ENCODE peak calls at places on chromosomes 12 and 14, in four cellular contexts. One of them, this sample, is unnamed.

GRCh38 chr12:59066445-59066844 is 146.1 kb upstream of the LRIG3 start:
- DNase-seq in dorsolateral prefrontal cortex: no peak
- DNase-seq in heart right ventricle: no peak
- DNase-seq in prostate gland: no peak
- DNase-seq in this sample: no peak

GRCh38 chr12:64780531-64781373 is 21.5 kb upstream of the GNS start:
- DNase-seq in dorsolateral prefrontal cortex: peak
- DNase-seq in heart right ventricle: peak
- DNase-seq in prostate gland: peak
- DNase-seq in this sample: peak

GRCh38 chr12:92248977-92249376 is 103.3 kb upstream of the BTG1 start:
- DNase-seq in dorsolateral prefrontal cortex: no peak
- DNase-seq in heart right ventricle: no peak
- DNase-seq in prostate gland: peak
- DNase-seq in this sample: no peak

GRCh38 chr12:22286569-22286968 is 47.9 kb downstream of the ST8SIA1 start:
- DNase-seq in dorsolateral prefrontal cortex: no peak
- DNase-seq in heart right ventricle: no peak
- DNase-seq in prostate gland: no peak
- DNase-seq in this sample: no peak

GRCh38 chr12:11832100-11832499 is 182.6 kb downstream of the ETV6 start:
- DNase-seq in dorsolateral prefrontal cortex: no peak
- DNase-seq in heart right ventricle: no peak
- DNase-seq in prostate gland: no peak
- DNase-seq in this sample: no peak

GRCh38 chr14:29553427-29553826 is 374.2 kb downstream of the PRKD1 start:
- DNase-seq in dorsolateral prefrontal cortex: no peak
- DNase-seq in heart right ventricle: no peak
- DNase-seq in prostate gland: no peak
- DNase-seq in this sample: no peak

GRCh38 chr12:42023733-42024494 is 120.8 kb downstream of the GXYLT1 start:
- DNase-seq in dorsolateral prefrontal cortex: peak
- DNase-seq in heart right ventricle: peak
- DNase-seq in prostate gland: peak
- DNase-seq in this sample: peak

GRCh38 chr12:21392384-21392783 is 19.7 kb downstream of the IAPP start:
- DNase-seq in dorsolateral prefrontal cortex: no peak
- DNase-seq in heart right ventricle: no peak
- DNase-seq in prostate gland: no peak
- DNase-seq in this sample: no peak

GRCh38 chr14:33402604-33403003 is 463.9 kb downstream of the NPAS3 start:
- DNase-seq in dorsolateral prefrontal cortex: no peak
- DNase-seq in heart right ventricle: peak
- DNase-seq in prostate gland: no peak
- DNase-seq in this sample: peak

GRCh38 chr12:125228519-125229260 is 163.5 kb downstream of the AACS start:
- DNase-seq in dorsolateral prefrontal cortex: peak
- DNase-seq in heart right ventricle: no peak
- DNase-seq in prostate gland: no peak
- DNase-seq in this sample: no peak

GRCh38 chr14:31568151-31568550 is 6.9 kb downstream of the NUBPL start:
- DNase-seq in dorsolateral prefrontal cortex: no peak
- DNase-seq in heart right ventricle: no peak
- DNase-seq in prostate gland: no peak
- DNase-seq in this sample: no peak

GRCh38 chr12:66984962-66985361 is 284.2 kb upstream of the CAND1 start:
- DNase-seq in dorsolateral prefrontal cortex: no peak
- DNase-seq in heart right ventricle: no peak
- DNase-seq in prostate gland: peak
- DNase-seq in this sample: no peak

GRCh38 chr14:62185078-62185477 is 422.9 kb downstream of the SNAPC1 start:
- DNase-seq in dorsolateral prefrontal cortex: no peak
- DNase-seq in heart right ventricle: no peak
- DNase-seq in prostate gland: no peak
- DNase-seq in this sample: no peak

GRCh38 chr14:99430491-99430890 is 50.2 kb downstream of the SETD3 start:
- DNase-seq in dorsolateral prefrontal cortex: no peak
- DNase-seq in heart right ventricle: no peak
- DNase-seq in prostate gland: no peak
- DNase-seq in this sample: no peak

GRCh38 chr12:120267736-120268135 is 2.2 kb upstream of the PXN start:
- DNase-seq in dorsolateral prefrontal cortex: no peak
- DNase-seq in heart right ventricle: no peak
- DNase-seq in prostate gland: no peak
- DNase-seq in this sample: peak

GRCh38 chr12:45989857-45990467 is 412 bp downstream of the SCAF11 start:
- DNase-seq in dorsolateral prefrontal cortex: peak
- DNase-seq in heart right ventricle: peak
- DNase-seq in prostate gland: peak
- DNase-seq in this sample: no peak

GRCh38 chr12:56935157-56935556 is 949 bp upstream of the SDR9C7 start:
- DNase-seq in dorsolateral prefrontal cortex: no peak
- DNase-seq in heart right ventricle: no peak
- DNase-seq in prostate gland: no peak
- DNase-seq in this sample: no peak

GRCh38 chr12:30450872-30451271 is 244.8 kb downstream of the IPO8 start:
- DNase-seq in dorsolateral prefrontal cortex: no peak
- DNase-seq in heart right ventricle: no peak
- DNase-seq in prostate gland: no peak
- DNase-seq in this sample: no peak

GRCh38 chr12:115916910-115917668 is 360.4 kb downstream of the MED13L start:
- DNase-seq in dorsolateral prefrontal cortex: peak
- DNase-seq in heart right ventricle: peak
- DNase-seq in prostate gland: peak
- DNase-seq in this sample: peak

GRCh38 chr12:91896725-91897515 is 248.7 kb downstream of the BTG1 start:
- DNase-seq in dorsolateral prefrontal cortex: no peak
- DNase-seq in heart right ventricle: no peak
- DNase-seq in prostate gland: no peak
- DNase-seq in this sample: no peak

GRCh38 chr12:52669426-52669825 is 10.8 kb downstream of the KRT1 start:
- DNase-seq in dorsolateral prefrontal cortex: no peak
- DNase-seq in heart right ventricle: no peak
- DNase-seq in prostate gland: no peak
- DNase-seq in this sample: no peak

GRCh38 chr12:30582943-30583342 is 112.7 kb downstream of the IPO8 start:
- DNase-seq in dorsolateral prefrontal cortex: no peak
- DNase-seq in heart right ventricle: no peak
- DNase-seq in prostate gland: no peak
- DNase-seq in this sample: no peak

GRCh38 chr12:78530065-78530765 is 334.4 kb upstream of the SYT1 start:
- DNase-seq in dorsolateral prefrontal cortex: no peak
- DNase-seq in heart right ventricle: no peak
- DNase-seq in prostate gland: no peak
- DNase-seq in this sample: no peak

GRCh38 chr12:108218911-108219310 is 89.8 kb downstream of the WSCD2 start:
- DNase-seq in dorsolateral prefrontal cortex: no peak
- DNase-seq in heart right ventricle: no peak
- DNase-seq in prostate gland: no peak
- DNase-seq in this sample: no peak

GRCh38 chr12:59664495-59664894 is 68.7 kb downstream of the SLC16A7 start:
- DNase-seq in dorsolateral prefrontal cortex: no peak
- DNase-seq in heart right ventricle: no peak
- DNase-seq in prostate gland: no peak
- DNase-seq in this sample: no peak

GRCh38 chr14:101025131-101025530 is 121.6 kb upstream of the RTL1 start:
- DNase-seq in dorsolateral prefrontal cortex: peak
- DNase-seq in heart right ventricle: no peak
- DNase-seq in prostate gland: no peak
- DNase-seq in this sample: no peak

GRCh38 chr14:66444271-66444987 is 41.7 kb upstream of the CCDC196 start:
- DNase-seq in dorsolateral prefrontal cortex: no peak
- DNase-seq in heart right ventricle: no peak
- DNase-seq in prostate gland: no peak
- DNase-seq in this sample: no peak

GRCh38 chr12:104485651-104486341 is 29.0 kb downstream of the CHST11 start:
- DNase-seq in dorsolateral prefrontal cortex: no peak
- DNase-seq in heart right ventricle: no peak
- DNase-seq in prostate gland: no peak
- DNase-seq in this sample: no peak

GRCh38 chr14:92990456-92991430 is 67.8 kb downstream of the CHGA start:
- DNase-seq in dorsolateral prefrontal cortex: peak
- DNase-seq in heart right ventricle: peak
- DNase-seq in prostate gland: no peak
- DNase-seq in this sample: no peak

GRCh38 chr12:91215940-91216454 is 33.4 kb upstream of the DCN start:
- DNase-seq in dorsolateral prefrontal cortex: no peak
- DNase-seq in heart right ventricle: no peak
- DNase-seq in prostate gland: no peak
- DNase-seq in this sample: no peak

GRCh38 chr12:70365648-70366518 is at the start of gene KCNMB4:
- DNase-seq in dorsolateral prefrontal cortex: peak
- DNase-seq in heart right ventricle: peak
- DNase-seq in prostate gland: peak
- DNase-seq in this sample: peak

GRCh38 chr12:129296636-129297035 is 443.4 kb downstream of the GLT1D1 start:
- DNase-seq in dorsolateral prefrontal cortex: no peak
- DNase-seq in heart right ventricle: no peak
- DNase-seq in prostate gland: no peak
- DNase-seq in this sample: no peak

GRCh38 chr12:131986361-131986760 is 36.6 kb downstream of the EP400 start:
- DNase-seq in dorsolateral prefrontal cortex: no peak
- DNase-seq in heart right ventricle: no peak
- DNase-seq in prostate gland: no peak
- DNase-seq in this sample: no peak

GRCh38 chr12:5619628-5620027 is 187.7 kb downstream of the NTF3 start:
- DNase-seq in dorsolateral prefrontal cortex: no peak
- DNase-seq in heart right ventricle: no peak
- DNase-seq in prostate gland: no peak
- DNase-seq in this sample: no peak

GRCh38 chr12:52521175-52521574 is 981 bp upstream of the KRT5 start:
- DNase-seq in dorsolateral prefrontal cortex: no peak
- DNase-seq in heart right ventricle: no peak
- DNase-seq in prostate gland: peak
- DNase-seq in this sample: peak

GRCh38 chr14:43640718-43641267 is 866.3 kb downstream of the FSCB start:
- DNase-seq in dorsolateral prefrontal cortex: no peak
- DNase-seq in heart right ventricle: no peak
- DNase-seq in prostate gland: no peak
- DNase-seq in this sample: no peak

GRCh38 chr14:73723411-73723798 is 9.2 kb upstream of the PNMA1 start:
- DNase-seq in dorsolateral prefrontal cortex: no peak
- DNase-seq in heart right ventricle: no peak
- DNase-seq in prostate gland: no peak
- DNase-seq in this sample: no peak

GRCh38 chr14:73725116-73726024 is 11.2 kb upstream of the PNMA1 start:
- DNase-seq in dorsolateral prefrontal cortex: no peak
- DNase-seq in heart right ventricle: no peak
- DNase-seq in prostate gland: no peak
- DNase-seq in this sample: no peak

GRCh38 chr14:73722581-73722980 is 8.4 kb upstream of the PNMA1 start:
- DNase-seq in dorsolateral prefrontal cortex: no peak
- DNase-seq in heart right ventricle: no peak
- DNase-seq in prostate gland: no peak
- DNase-seq in this sample: no peak

GRCh38 chr14:73724696-73725095 is 10.5 kb upstream of the PNMA1 start:
- DNase-seq in dorsolateral prefrontal cortex: no peak
- DNase-seq in heart right ventricle: no peak
- DNase-seq in prostate gland: no peak
- DNase-seq in this sample: no peak

GRCh38 chr14:73723799-73724621 is 9.8 kb upstream of the PNMA1 start:
- DNase-seq in dorsolateral prefrontal cortex: no peak
- DNase-seq in heart right ventricle: peak
- DNase-seq in prostate gland: peak
- DNase-seq in this sample: peak
- H3K27ac ChIP-seq in dorsolateral prefrontal cortex: peak
- H3K27ac ChIP-seq in heart right ventricle: peak
- H3K27ac ChIP-seq in prostate gland: peak
- H3K27ac ChIP-seq in this sample: peak

DNA sequence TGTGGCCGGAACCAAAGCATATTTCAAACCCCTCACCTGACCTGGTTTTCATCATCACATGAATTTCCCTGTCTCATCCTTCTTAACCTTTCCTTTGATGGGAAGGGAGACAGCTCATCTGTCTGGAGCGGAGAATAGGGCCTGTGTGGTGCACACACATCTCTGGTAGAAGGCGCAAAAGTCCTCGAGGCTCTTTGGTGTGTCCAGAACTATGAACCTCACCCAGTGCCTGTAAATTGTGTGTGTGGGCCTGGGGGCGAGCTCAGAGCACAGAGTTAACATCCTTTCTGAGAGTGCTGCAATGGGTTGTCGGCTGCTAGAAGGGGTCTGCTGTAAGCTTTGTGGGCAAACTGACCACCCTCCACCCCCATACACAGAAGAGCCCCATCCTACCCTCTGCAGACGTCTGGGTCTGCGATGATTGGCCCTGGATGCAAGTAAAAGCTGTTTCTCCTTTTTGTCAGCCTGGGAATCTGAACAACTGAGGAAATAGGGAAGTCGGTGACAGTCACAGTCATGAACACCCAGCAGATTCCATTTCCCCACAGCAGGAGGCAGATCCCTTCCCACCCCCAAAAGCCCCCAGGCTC is 654 bp downstream of the GALNT6 start:
- DNase-seq in dorsolateral prefrontal cortex: no peak
- DNase-seq in heart right ventricle: no peak
- DNase-seq in prostate gland: no peak
- DNase-seq in this sample: no peak
- TF ChIP-seq CTCF in dorsolateral prefrontal cortex: no peak
- TF ChIP-seq CTCF in heart right ventricle: no peak
- TF ChIP-seq CTCF in prostate gland: no peak
- TF ChIP-seq CTCF in this sample: no peak

GRCh38 chr14:96625436-96625945 is 123.3 kb downstream of the PAPOLA start:
- DNase-seq in dorsolateral prefrontal cortex: no peak
- DNase-seq in heart right ventricle: no peak
- DNase-seq in prostate gland: no peak
- DNase-seq in this sample: no peak
- H3K4me3 ChIP-seq in dorsolateral prefrontal cortex: no peak
- H3K4me3 ChIP-seq in heart right ventricle: no peak
- H3K4me3 ChIP-seq in prostate gland: no peak
- H3K4me3 ChIP-seq in this sample: no peak

GRCh38 chr14:68783408-68784297 is 9.2 kb downstream of the ZFP36L1 start:
- DNase-seq in dorsolateral prefrontal cortex: no peak
- DNase-seq in heart right ventricle: no peak
- DNase-seq in prostate gland: no peak
- DNase-seq in this sample: no peak
- H3K27ac ChIP-seq in dorsolateral prefrontal cortex: no peak
- H3K27ac ChIP-seq in heart right ventricle: no peak
- H3K27ac ChIP-seq in prostate gland: no peak
- H3K27ac ChIP-seq in this sample: no peak

DNA sequence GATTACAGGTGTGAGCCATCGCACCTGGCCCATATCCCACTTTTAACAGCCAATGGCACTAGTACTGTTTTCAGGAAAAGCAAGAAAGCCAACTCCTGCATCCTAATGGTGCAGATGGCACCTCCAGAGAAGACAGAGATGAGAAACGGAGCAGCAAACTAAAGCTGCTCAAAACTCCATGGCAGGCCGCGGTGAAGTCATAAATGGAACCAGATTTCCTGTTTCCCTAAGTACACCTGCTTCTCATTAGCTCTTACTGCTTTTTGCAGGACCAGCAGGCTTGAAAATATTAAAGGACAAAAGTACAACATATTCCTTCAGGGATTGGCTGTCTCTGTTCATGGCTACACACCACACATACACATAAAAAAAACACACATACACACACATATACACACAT is 36.7 kb upstream of the LGALS3 start:
- DNase-seq in dorsolateral prefrontal cortex: no peak
- DNase-seq in heart right ventricle: no peak
- DNase-seq in prostate gland: no peak
- DNase-seq in this sample: no peak
- TF ChIP-seq CTCF in dorsolateral prefrontal cortex: no peak
- TF ChIP-seq CTCF in heart right ventricle: no peak
- TF ChIP-seq CTCF in prostate gland: no peak
- TF ChIP-seq CTCF in this sample: no peak